ENCODE peak calls at places on chromosome 2, in nine cellular contexts. One of them, this sample, is unnamed.

GRCh38 chr2:201500534-201500933 is 49.0 kb downstream of the STRADB start:
- DNase-seq in stomach: no peak
- DNase-seq in substantia nigra: no peak
- DNase-seq in dorsolateral prefrontal cortex: no peak
- DNase-seq in sigmoid colon: no peak
- DNase-seq in pancreas: no peak
- DNase-seq in AG04450: peak
- DNase-seq in Peyer's patch: no peak
- DNase-seq in H1: no peak
- DNase-seq in this sample: no peak

GRCh38 chr2:239820836-239821693 is 204.1 kb downstream of the NDUFA10 start:
- DNase-seq in stomach: peak
- DNase-seq in substantia nigra: no peak
- DNase-seq in dorsolateral prefrontal cortex: no peak
- DNase-seq in sigmoid colon: peak
- DNase-seq in pancreas: no peak
- DNase-seq in AG04450: no peak
- DNase-seq in Peyer's patch: peak
- DNase-seq in H1: no peak
- DNase-seq in this sample: no peak

GRCh38 chr2:205731521-205731965 is 49.2 kb downstream of the NRP2 start:
- DNase-seq in stomach: no peak
- DNase-seq in substantia nigra: no peak
- DNase-seq in dorsolateral prefrontal cortex: no peak
- DNase-seq in sigmoid colon: no peak
- DNase-seq in pancreas: no peak
- DNase-seq in AG04450: peak
- DNase-seq in Peyer's patch: no peak
- DNase-seq in H1: no peak
- DNase-seq in this sample: no peak

GRCh38 chr2:61277756-61278155 is 115.8 kb downstream of the C2orf74 start:
- DNase-seq in stomach: no peak
- DNase-seq in substantia nigra: no peak
- DNase-seq in dorsolateral prefrontal cortex: no peak
- DNase-seq in sigmoid colon: no peak
- DNase-seq in pancreas: no peak
- DNase-seq in AG04450: no peak
- DNase-seq in Peyer's patch: no peak
- DNase-seq in H1: no peak
- DNase-seq in this sample: no peak

GRCh38 chr2:159153463-159153862 is 133.0 kb downstream of the WDSUB1 start:
- DNase-seq in stomach: peak
- DNase-seq in substantia nigra: no peak
- DNase-seq in dorsolateral prefrontal cortex: no peak
- DNase-seq in sigmoid colon: no peak
- DNase-seq in pancreas: no peak
- DNase-seq in AG04450: no peak
- DNase-seq in Peyer's patch: no peak
- DNase-seq in H1: no peak
- DNase-seq in this sample: no peak

GRCh38 chr2:241381872-241382271 is 25.8 kb downstream of the FARP2 start:
- DNase-seq in stomach: no peak
- DNase-seq in substantia nigra: no peak
- DNase-seq in dorsolateral prefrontal cortex: no peak
- DNase-seq in sigmoid colon: no peak
- DNase-seq in pancreas: no peak
- DNase-seq in AG04450: no peak
- DNase-seq in Peyer's patch: no peak
- DNase-seq in H1: no peak
- DNase-seq in this sample: no peak

GRCh38 chr2:215870986-215871385 is 142.4 kb downstream of the MREG start:
- DNase-seq in stomach: no peak
- DNase-seq in substantia nigra: no peak
- DNase-seq in dorsolateral prefrontal cortex: no peak
- DNase-seq in sigmoid colon: no peak
- DNase-seq in pancreas: no peak
- DNase-seq in AG04450: no peak
- DNase-seq in Peyer's patch: no peak
- DNase-seq in H1: peak
- DNase-seq in this sample: no peak

GRCh38 chr2:12694990-12695774 is 21.6 kb upstream of the TRIB2 start:
- DNase-seq in stomach: no peak
- DNase-seq in substantia nigra: no peak
- DNase-seq in dorsolateral prefrontal cortex: no peak
- DNase-seq in sigmoid colon: no peak
- DNase-seq in pancreas: no peak
- DNase-seq in AG04450: no peak
- DNase-seq in Peyer's patch: no peak
- DNase-seq in H1: no peak
- DNase-seq in this sample: no peak

GRCh38 chr2:228768818-228769217 is 502.3 kb downstream of the PID1 start:
- DNase-seq in stomach: no peak
- DNase-seq in substantia nigra: no peak
- DNase-seq in dorsolateral prefrontal cortex: no peak
- DNase-seq in sigmoid colon: no peak
- DNase-seq in pancreas: no peak
- DNase-seq in AG04450: peak
- DNase-seq in Peyer's patch: no peak
- DNase-seq in H1: no peak
- DNase-seq in this sample: no peak

GRCh38 chr2:10240911-10241610 is 61.6 kb upstream of the HPCAL1 start:
- DNase-seq in stomach: no peak
- DNase-seq in substantia nigra: no peak
- DNase-seq in dorsolateral prefrontal cortex: peak
- DNase-seq in sigmoid colon: peak
- DNase-seq in pancreas: no peak
- DNase-seq in AG04450: no peak
- DNase-seq in Peyer's patch: no peak
- DNase-seq in H1: no peak
- DNase-seq in this sample: no peak

GRCh38 chr2:101124684-101125366 is 26.4 kb downstream of the TBC1D8 start:
- DNase-seq in stomach: peak
- DNase-seq in substantia nigra: no peak
- DNase-seq in dorsolateral prefrontal cortex: no peak
- DNase-seq in sigmoid colon: peak
- DNase-seq in pancreas: peak
- DNase-seq in AG04450: peak
- DNase-seq in Peyer's patch: no peak
- DNase-seq in H1: no peak
- DNase-seq in this sample: no peak

GRCh38 chr2:64605991-64606494 is 47.7 kb downstream of the SERTAD2 start:
- DNase-seq in stomach: no peak
- DNase-seq in substantia nigra: no peak
- DNase-seq in dorsolateral prefrontal cortex: no peak
- DNase-seq in sigmoid colon: peak
- DNase-seq in pancreas: no peak
- DNase-seq in AG04450: no peak
- DNase-seq in Peyer's patch: no peak
- DNase-seq in H1: no peak
- DNase-seq in this sample: no peak

GRCh38 chr2:100944617-100945432 is 57.3 kb upstream of the RPL31 start:
- DNase-seq in stomach: peak
- DNase-seq in substantia nigra: no peak
- DNase-seq in dorsolateral prefrontal cortex: no peak
- DNase-seq in sigmoid colon: no peak
- DNase-seq in pancreas: no peak
- DNase-seq in AG04450: no peak
- DNase-seq in Peyer's patch: no peak
- DNase-seq in H1: no peak
- DNase-seq in this sample: no peak

GRCh38 chr2:206158563-206159345 is 490 bp downstream of the NDUFS1 start:
- DNase-seq in stomach: no peak
- DNase-seq in substantia nigra: no peak
- DNase-seq in dorsolateral prefrontal cortex: no peak
- DNase-seq in sigmoid colon: no peak
- DNase-seq in pancreas: no peak
- DNase-seq in AG04450: no peak
- DNase-seq in Peyer's patch: no peak
- DNase-seq in H1: no peak
- DNase-seq in this sample: no peak

GRCh38 chr2:179129574-179130238 is 79.8 kb upstream of the CCDC141 start:
- DNase-seq in stomach: no peak
- DNase-seq in substantia nigra: no peak
- DNase-seq in dorsolateral prefrontal cortex: no peak
- DNase-seq in sigmoid colon: no peak
- DNase-seq in pancreas: no peak
- DNase-seq in AG04450: no peak
- DNase-seq in Peyer's patch: no peak
- DNase-seq in H1: no peak
- DNase-seq in this sample: peak

GRCh38 chr2:86039963-86040655 is 65.6 kb downstream of the POLR1A start:
- DNase-seq in stomach: peak
- DNase-seq in substantia nigra: no peak
- DNase-seq in dorsolateral prefrontal cortex: no peak
- DNase-seq in sigmoid colon: peak
- DNase-seq in pancreas: no peak
- DNase-seq in AG04450: no peak
- DNase-seq in Peyer's patch: no peak
- DNase-seq in H1: no peak
- DNase-seq in this sample: no peak
- H3K27ac ChIP-seq in stomach: no peak
- H3K27ac ChIP-seq in substantia nigra: no peak
- H3K27ac ChIP-seq in dorsolateral prefrontal cortex: no peak
- H3K27ac ChIP-seq in sigmoid colon: no peak
- H3K27ac ChIP-seq in pancreas: no peak
- H3K27ac ChIP-seq in AG04450: no peak
- H3K27ac ChIP-seq in Peyer's patch: no peak
- H3K27ac ChIP-seq in H1: no peak
- H3K27ac ChIP-seq in this sample: peak

DNA sequence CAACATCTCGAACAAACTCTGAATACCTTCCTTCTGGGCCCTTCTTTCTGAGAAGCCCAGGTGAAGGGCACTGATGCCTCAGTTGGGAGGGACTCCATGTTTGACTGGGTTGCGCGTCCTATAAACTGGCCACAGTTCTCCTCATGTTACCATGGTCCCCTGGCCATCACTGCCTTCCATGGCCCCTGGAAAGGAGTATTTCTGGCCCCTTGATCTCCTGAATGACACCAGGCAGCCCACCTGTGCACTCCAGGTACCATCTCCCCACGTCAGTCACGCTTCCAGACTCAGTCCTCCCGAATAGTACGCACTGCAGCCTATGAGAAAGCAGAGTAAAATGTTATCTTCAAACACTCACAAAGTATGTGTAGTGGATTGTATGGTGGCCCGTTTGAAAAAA is 73.9 kb downstream of the ACKR3 start:
- DNase-seq in stomach: no peak
- DNase-seq in substantia nigra: no peak
- DNase-seq in dorsolateral prefrontal cortex: no peak
- DNase-seq in sigmoid colon: peak
- DNase-seq in pancreas: no peak
- DNase-seq in AG04450: no peak
- DNase-seq in Peyer's patch: no peak
- DNase-seq in H1: no peak
- DNase-seq in this sample: no peak
- H3K27ac ChIP-seq in stomach: peak
- H3K27ac ChIP-seq in substantia nigra: no peak
- H3K27ac ChIP-seq in dorsolateral prefrontal cortex: no peak
- H3K27ac ChIP-seq in sigmoid colon: peak
- H3K27ac ChIP-seq in pancreas: no peak
- H3K27ac ChIP-seq in AG04450: peak
- H3K27ac ChIP-seq in Peyer's patch: peak
- H3K27ac ChIP-seq in H1: no peak
- H3K27ac ChIP-seq in this sample: no peak

DNA sequence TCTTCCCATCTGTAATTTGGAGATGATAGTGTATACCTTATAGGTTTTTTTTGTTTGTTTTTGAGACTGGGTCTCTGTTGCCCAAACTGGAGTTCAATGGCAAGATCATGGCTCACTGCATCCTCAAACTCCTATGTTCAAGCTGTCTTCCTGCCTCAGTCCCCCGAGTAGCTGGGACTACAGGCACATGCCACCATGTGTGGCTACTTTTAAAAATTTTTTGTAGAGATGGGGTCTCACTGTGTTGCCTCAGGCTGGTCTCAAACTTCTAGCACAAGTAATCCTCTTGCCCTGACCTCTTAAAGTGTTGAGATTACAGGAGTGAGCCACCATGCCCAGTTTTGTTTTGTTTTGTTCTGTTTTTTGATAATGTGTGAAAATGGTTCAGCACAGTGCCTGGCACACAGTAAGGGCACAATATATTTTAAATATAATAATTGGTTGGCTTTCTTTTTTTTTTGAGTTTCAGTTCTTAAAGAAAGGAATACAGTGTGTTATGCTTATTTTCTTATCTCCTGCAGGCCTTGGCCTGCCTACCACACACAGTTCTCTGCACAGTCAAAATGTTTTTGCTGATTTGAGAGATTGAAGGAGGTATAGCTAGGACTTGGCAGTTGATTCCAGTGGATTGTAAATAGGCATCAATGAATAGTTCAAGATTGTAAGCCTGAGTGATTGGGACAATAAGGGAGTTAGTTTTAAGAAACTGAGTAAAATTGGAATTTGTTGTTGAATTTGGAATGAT is 6.1 kb downstream of the ACTR3 start:
- DNase-seq in stomach: no peak
- DNase-seq in substantia nigra: no peak
- DNase-seq in dorsolateral prefrontal cortex: no peak
- DNase-seq in sigmoid colon: no peak
- DNase-seq in pancreas: no peak
- DNase-seq in AG04450: no peak
- DNase-seq in Peyer's patch: no peak
- DNase-seq in H1: no peak
- DNase-seq in this sample: no peak
- H3K27ac ChIP-seq in stomach: peak
- H3K27ac ChIP-seq in substantia nigra: no peak
- H3K27ac ChIP-seq in dorsolateral prefrontal cortex: no peak
- H3K27ac ChIP-seq in sigmoid colon: no peak
- H3K27ac ChIP-seq in pancreas: no peak
- H3K27ac ChIP-seq in AG04450: no peak
- H3K27ac ChIP-seq in Peyer's patch: no peak
- H3K27ac ChIP-seq in H1: no peak
- H3K27ac ChIP-seq in this sample: peak

GRCh38 chr2:203741566-203741965 is 35.1 kb downstream of the CD28 start:
- DNase-seq in stomach: no peak
- DNase-seq in substantia nigra: no peak
- DNase-seq in dorsolateral prefrontal cortex: no peak
- DNase-seq in sigmoid colon: no peak
- DNase-seq in pancreas: no peak
- DNase-seq in AG04450: no peak
- DNase-seq in Peyer's patch: peak
- DNase-seq in H1: no peak
- DNase-seq in this sample: peak

GRCh38 chr2:203740741-203741363 is 34.4 kb downstream of the CD28 start:
- DNase-seq in stomach: no peak
- DNase-seq in substantia nigra: no peak
- DNase-seq in dorsolateral prefrontal cortex: no peak
- DNase-seq in sigmoid colon: no peak
- DNase-seq in pancreas: no peak
- DNase-seq in AG04450: no peak
- DNase-seq in Peyer's patch: no peak
- DNase-seq in H1: no peak
- DNase-seq in this sample: peak

GRCh38 chr2:203743441-203743932 is 37.0 kb downstream of the CD28 start:
- DNase-seq in stomach: no peak
- DNase-seq in substantia nigra: no peak
- DNase-seq in dorsolateral prefrontal cortex: no peak
- DNase-seq in sigmoid colon: no peak
- DNase-seq in pancreas: no peak
- DNase-seq in AG04450: no peak
- DNase-seq in Peyer's patch: no peak
- DNase-seq in H1: no peak
- DNase-seq in this sample: no peak

GRCh38 chr2:203745267-203745666 is 38.8 kb downstream of the CD28 start:
- DNase-seq in stomach: no peak
- DNase-seq in substantia nigra: no peak
- DNase-seq in dorsolateral prefrontal cortex: no peak
- DNase-seq in sigmoid colon: no peak
- DNase-seq in pancreas: no peak
- DNase-seq in AG04450: no peak
- DNase-seq in Peyer's patch: no peak
- DNase-seq in H1: no peak
- DNase-seq in this sample: no peak

GRCh38 chr2:203744091-203744490 is 37.7 kb downstream of the CD28 start:
- DNase-seq in stomach: no peak
- DNase-seq in substantia nigra: no peak
- DNase-seq in dorsolateral prefrontal cortex: no peak
- DNase-seq in sigmoid colon: no peak
- DNase-seq in pancreas: no peak
- DNase-seq in AG04450: no peak
- DNase-seq in Peyer's patch: no peak
- DNase-seq in H1: no peak
- DNase-seq in this sample: no peak
- H3K27ac ChIP-seq in stomach: no peak
- H3K27ac ChIP-seq in substantia nigra: no peak
- H3K27ac ChIP-seq in dorsolateral prefrontal cortex: no peak
- H3K27ac ChIP-seq in sigmoid colon: no peak
- H3K27ac ChIP-seq in pancreas: no peak
- H3K27ac ChIP-seq in AG04450: no peak
- H3K27ac ChIP-seq in Peyer's patch: no peak
- H3K27ac ChIP-seq in H1: no peak
- H3K27ac ChIP-seq in this sample: peak